ENCODE peak calls at places on chromosomes 7 and 10, in eight cellular contexts. F, G, K, E, N, I, H and J are unnamed samples.

GRCh38 chr7:26949319-26949718 is 84.9 kb upstream of the SKAP2 start:
- DNase-seq in F (no peak), G (no peak), K (no peak), E (no peak), N (no peak), I (no peak), H (no peak), J (no peak)

GRCh38 chr7:7122701-7123281 is 59.6 kb upstream of the C1GALT1 start:
- DNase-seq in F (no peak), G (peak; percentile 34), K (no peak), E (no peak), N (peak; percentile 94), I (no peak), H (peak; percentile 46), J (no peak)

GRCh38 chr7:99428972-99429566 is 9.5 kb downstream of the PTCD1 start:
- DNase-seq in F (no peak), G (no peak), K (no peak), E (no peak), N (no peak), I (no peak), H (no peak), J (no peak)

GRCh38 chr10:71604324-71605018 is 115.1 kb downstream of the C10orf105 start:
- DNase-seq in F (no peak), G (peak; percentile 16), K (no peak), E (no peak), N (no peak), I (no peak), H (peak; percentile 17), J (no peak)

GRCh38 chr7:114534957-114535356 is 120.3 kb downstream of the FOXP2 start:
- DNase-seq in F (no peak), G (no peak), K (no peak), E (no peak), N (no peak), I (no peak), H (no peak), J (no peak)

GRCh38 chr10:68871731-68872342 is 29.3 kb upstream of the DDX50 start:
- DNase-seq in F (peak; percentile 64), G (peak; percentile 9), K (no peak), E (no peak), N (peak; percentile 84), I (no peak), H (peak; percentile 87), J (no peak)

GRCh38 chr10:125840955-125841354 is 17.6 kb downstream of the BCCIP start:
- DNase-seq in F (no peak), G (peak; percentile 37), K (no peak), E (no peak), N (peak; percentile 36), I (no peak), H (peak; percentile 73), J (no peak)

GRCh38 chr10:67697646-67698245 is 1.8 kb upstream of the CTNNA3 start:
- DNase-seq in F (peak; percentile 66), G (peak; percentile 65), K (peak; percentile 42), E (peak; percentile 4), N (peak; percentile 58), I (peak; percentile 82), H (peak; percentile 88), J (no peak)

GRCh38 chr7:69564454-69565417 is 33.5 kb upstream of the AUTS2 start:
- DNase-seq in F (peak; percentile 63), G (no peak), K (no peak), E (no peak), N (peak; percentile 81), I (peak; percentile 94), H (no peak), J (no peak)

GRCh38 chr10:71598673-71599072 is 120.9 kb downstream of the C10orf105 start:
- DNase-seq in F (no peak), G (no peak), K (no peak), E (no peak), N (peak; percentile 86), I (no peak), H (no peak), J (no peak)

GRCh38 chr7:94289071-94289470 is 105.6 kb upstream of the COL1A2 start:
- DNase-seq in F (peak; percentile 84), G (peak; percentile 86), K (no peak), E (peak; percentile 64), N (peak; percentile 90), I (no peak), H (peak; percentile 85), J (peak; percentile 67)

GRCh38 chr7:149598721-149599308 is 101.2 kb upstream of the ZNF746 start:
- DNase-seq in F (peak; percentile 53), G (peak; percentile 51), K (peak; percentile 61), E (no peak), N (peak; percentile 41), I (peak; percentile 80), H (peak; percentile 69), J (no peak)